ENCODE peak calls at places on chromosomes 16 and 17, in four cellular contexts. J is GM12878, X is H1, H is HepG2. U is an unnamed sample.
A peak's percentile ranks its signal among the peaks of the same experiment; 100 is the strongest.

GRCh38 chr17:29566473-29567361 is at the start of gene ABHD15:
- DNase-seq in J (no peak), X (no peak), H (peak; percentile 35), U (no peak)

GRCh38 chr16:82350560-82350959 is 180.5 kb upstream of the MPHOSPH6 start:
- DNase-seq in J (no peak), X (no peak), H (no peak), U (no peak)

GRCh38 chr17:64357191-64357981 is 33.3 kb downstream of the PECAM1 start:
- DNase-seq in J (no peak), X (no peak), H (no peak), U (no peak)

GRCh38 chr17:82892869-82893565 is 53.2 kb upstream of the ZNF750 start:
- DNase-seq in J (no peak), X (no peak), H (no peak), U (no peak)

GRCh38 chr16:3945751-3946603 is 65.5 kb upstream of the CREBBP start:
- DNase-seq in J (no peak), X (no peak), H (peak; percentile 20), U (no peak)

GRCh38 chr17:2251098-2251497 is 52.5 kb downstream of the SMG6 start:
- DNase-seq in J (no peak), X (no peak), H (no peak), U (no peak)

GRCh38 chr17:17724991-17725852 is 44.0 kb downstream of the RAI1 start:
- DNase-seq in J (no peak), X (no peak), H (no peak), U (no peak)

GRCh38 chr17:76498886-76499667 is 2.1 kb downstream of the RHBDF2 start:
- DNase-seq in J (peak; percentile 71), X (no peak), H (peak; percentile 95), U (no peak)

GRCh38 chr16:19419691-19420060 is 2.0 kb downstream of the TMC5 start:
- DNase-seq in J (no peak), X (no peak), H (no peak), U (no peak)

GRCh38 chr16:72858611-72859493 is 189.1 kb downstream of the ZFHX3 start:
- DNase-seq in J (no peak), X (no peak), H (no peak), U (no peak)
- TF ChIP-seq BRCA1 in J (no peak), X (no peak), H (no peak), U (no peak)

DNA sequence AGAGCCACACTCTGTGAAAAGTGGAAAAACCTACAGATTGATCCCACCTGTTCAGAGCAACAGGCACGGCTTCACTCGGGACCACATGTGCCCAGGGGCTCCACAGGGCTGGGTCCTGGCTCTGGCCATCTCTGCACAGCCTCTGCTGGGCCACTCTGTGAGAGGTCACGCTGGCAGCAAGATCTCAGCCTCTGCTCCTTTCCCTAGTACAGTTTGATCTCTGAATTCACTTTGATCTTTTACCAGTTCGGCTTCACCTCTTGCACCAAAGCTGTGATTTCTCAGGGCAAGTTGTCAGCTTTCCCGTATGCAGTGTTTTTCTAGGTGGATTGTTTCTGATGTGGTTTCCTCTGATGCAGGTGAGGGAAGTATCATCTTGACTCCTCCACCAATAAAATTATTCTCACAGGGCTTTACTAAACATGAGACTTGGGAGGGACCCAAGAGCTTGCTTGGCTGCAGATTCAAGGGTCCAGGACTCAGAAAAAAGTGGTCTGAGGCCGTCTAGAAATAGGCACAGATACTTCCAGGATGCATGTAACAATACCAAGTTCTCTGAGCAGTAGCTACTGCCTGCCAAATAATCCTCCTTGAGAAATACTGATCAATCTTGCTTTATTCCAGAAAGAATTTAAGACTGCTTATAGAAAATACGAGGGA is 24.0 kb upstream of the ALDH3A1 start:
- DNase-seq in J (no peak), X (no peak), H (no peak), U (no peak)
- TF ChIP-seq BRCA1 in J (no peak), X (no peak), H (no peak), U (no peak)

DNA sequence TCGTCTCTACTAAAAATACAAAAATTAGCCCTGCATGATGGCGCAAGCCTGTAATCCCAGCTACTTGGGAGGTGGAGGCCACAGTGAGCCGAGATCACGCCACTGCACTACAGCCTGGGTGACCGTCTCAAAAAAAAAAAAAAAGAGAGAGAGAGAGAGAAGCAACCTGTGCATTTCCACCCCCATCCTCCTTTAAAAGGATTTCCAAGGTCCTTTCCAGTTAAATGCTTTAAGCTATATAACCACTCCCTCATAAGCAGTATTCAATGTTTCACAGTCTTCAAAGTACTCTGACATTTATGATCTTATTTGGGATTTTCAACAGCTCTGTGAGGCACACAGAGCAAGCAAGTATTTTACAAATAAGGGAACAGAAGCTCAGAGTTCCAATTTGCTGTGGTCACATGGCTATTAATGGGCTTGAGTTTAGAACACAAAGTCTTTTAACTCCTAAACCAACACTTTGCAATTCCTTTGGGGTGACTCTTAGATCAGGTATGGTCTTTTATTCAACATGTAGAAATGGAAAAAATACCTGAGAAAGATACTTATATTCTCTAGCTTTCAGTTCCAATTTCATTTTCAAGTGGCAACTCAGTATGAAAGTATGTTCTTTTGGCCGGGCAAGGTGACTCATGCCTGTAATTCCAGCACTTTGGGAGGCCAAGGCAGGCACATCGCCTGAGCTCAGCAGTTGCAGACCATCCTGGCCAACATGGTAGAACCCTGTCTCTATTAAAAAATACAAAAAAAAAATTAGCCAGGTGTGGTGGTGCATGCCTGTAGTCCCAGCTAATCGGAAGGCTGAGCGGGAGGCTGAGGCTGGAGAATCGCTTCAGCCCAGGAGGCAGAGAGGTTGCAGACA is 31.3 kb downstream of the SPOP start:
- DNase-seq in J (peak; percentile 45), X (no peak), H (peak; percentile 23), U (no peak)
- TF ChIP-seq BRCA1 in J (no peak), X (no peak), H (no peak), U (no peak)

GRCh38 chr16:84933774-84934571 is 77.4 kb downstream of the ZDHHC7 start:
- DNase-seq in J (no peak), X (no peak), H (peak; percentile 55), U (peak; percentile 9)
- TF ChIP-seq BRCA1 in J (no peak), X (no peak), H (no peak), U (no peak)

DNA sequence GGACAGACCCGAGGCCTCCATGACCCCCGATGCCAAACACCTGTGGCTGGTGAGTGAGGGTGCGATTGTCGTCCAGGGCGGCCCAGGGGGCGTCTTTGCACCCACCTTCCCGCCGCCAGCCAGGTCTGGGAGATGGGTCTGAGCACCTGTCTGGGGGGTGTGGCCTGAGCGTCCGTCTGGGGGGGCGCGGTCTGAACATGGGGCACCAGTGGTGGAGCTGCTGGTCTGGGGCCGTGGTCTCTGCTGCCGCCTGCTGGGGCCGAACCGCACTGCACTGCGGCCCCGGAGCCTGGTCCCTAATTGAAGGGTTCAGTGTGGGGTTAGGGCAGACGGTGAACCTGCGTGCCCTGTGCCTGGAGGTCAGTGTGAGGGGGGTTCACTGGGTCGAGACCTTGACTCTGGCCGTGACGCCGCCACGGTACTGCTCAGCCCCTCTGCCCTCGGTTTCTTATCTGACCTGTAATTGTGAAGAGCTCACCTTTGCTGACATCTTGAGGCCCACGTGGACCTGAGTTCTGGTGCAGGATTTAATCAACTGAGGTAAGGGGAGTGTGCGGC is 12.6 kb upstream of the TCF25 start:
- DNase-seq in J (no peak), X (peak; percentile 65), H (peak; percentile 52), U (peak; percentile 82)
- TF ChIP-seq BRCA1 in J (no peak), X (no peak), H (no peak), U (no peak)

DNA sequence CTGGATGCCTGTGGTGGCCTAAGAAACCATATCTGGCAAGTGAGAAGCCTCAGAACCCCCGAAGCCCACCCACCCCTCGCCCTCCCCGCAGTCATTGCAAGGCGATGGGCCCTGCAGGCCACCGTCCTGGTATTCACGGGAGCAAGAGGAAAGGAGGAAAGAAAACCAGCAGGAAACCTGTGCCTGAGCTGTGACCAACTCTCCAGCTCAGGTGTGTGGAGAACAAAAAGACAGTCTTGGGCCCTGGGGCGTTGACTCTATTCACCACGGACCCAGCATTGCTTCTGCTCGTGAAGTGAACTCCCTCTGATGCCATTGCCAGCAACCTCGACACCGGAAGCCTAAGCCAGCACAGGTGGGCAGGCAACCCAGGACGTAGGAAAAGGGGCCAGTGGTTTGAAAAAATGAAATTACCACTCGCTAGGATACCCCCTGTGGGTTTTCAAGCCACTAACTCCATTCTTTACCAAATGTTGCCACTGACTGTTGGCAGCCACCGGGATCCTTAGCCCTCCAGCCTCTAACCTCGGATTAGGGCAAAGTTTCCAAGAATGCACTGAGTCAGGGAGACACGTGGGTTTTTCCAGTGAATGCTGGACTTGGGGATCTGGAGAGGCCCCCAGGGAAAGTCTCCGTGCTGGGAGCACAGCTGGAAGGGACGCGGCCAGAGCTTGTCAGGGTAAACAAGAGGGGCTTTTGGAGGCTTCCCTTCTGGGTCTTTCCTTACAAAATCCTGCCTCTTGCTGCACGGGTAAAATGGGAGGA is 25.1 kb downstream of the FA2H start:
- DNase-seq in J (no peak), X (no peak), H (no peak), U (no peak)
- TF ChIP-seq BRCA1 in J (no peak), X (no peak), H (no peak), U (no peak)

GRCh38 chr17:34651267-34651955 is 72.0 kb downstream of the TMEM132E start:
- DNase-seq in J (no peak), X (no peak), H (no peak), U (peak; percentile 25)
- TF ChIP-seq BRCA1 in J (no peak), X (no peak), H (no peak), U (no peak)

GRCh38 chr16:65523258-65523950 is 401.5 kb upstream of the CDH11 start:
- DNase-seq in J (no peak), X (no peak), H (no peak), U (no peak)
- TF ChIP-seq BRCA1 in J (no peak), X (no peak), H (no peak), U (no peak)

GRCh38 chr16:31128711-31129567 is 6.6 kb downstream of the PRSS8 start:
- DNase-seq in J (no peak), X (no peak), H (no peak), U (peak; percentile 51)
- TF ChIP-seq BRCA1 in J (no peak), X (no peak), H (no peak), U (no peak)

U was measured in K562.